ENCODE peak calls at places on chromosomes 12 and 14, in eight cellular contexts. One of them, this sample, is unnamed.

GRCh38 chr12:41466300-41466699 is 278.2 kb downstream of the PDZRN4 start:
- DNase-seq in activated naive CD4-positive, alpha-beta T cell treated with anti-CD3 and anti-CD28 coated beads, Interleukin-2, amount 50 U/mL, for 16 hours: no peak
- DNase-seq in GM12865: no peak
- DNase-seq in central memory CD8-positive, alpha-beta T cell: no peak
- DNase-seq in CD4-positive, alpha-beta T cell: no peak
- DNase-seq in C1 segment of cervical spinal cord: no peak
- DNase-seq in GM10248: no peak
- DNase-seq in activated CD4-positive, alpha-beta T cell treated with anti-CD3 and anti-CD28 coated beads for 24 hours: no peak
- DNase-seq in this sample: no peak

GRCh38 chr12:113726254-113726819 is 239.8 kb downstream of the RBM19 start:
- DNase-seq in C1 segment of cervical spinal cord: no peak
- DNase-seq in central memory CD8-positive, alpha-beta T cell: no peak
- DNase-seq in GM10248: no peak
- DNase-seq in GM12865: no peak
- DNase-seq in activated CD4-positive, alpha-beta T cell treated with anti-CD3 and anti-CD28 coated beads for 24 hours: no peak
- DNase-seq in CD4-positive, alpha-beta T cell: no peak
- DNase-seq in activated naive CD4-positive, alpha-beta T cell treated with anti-CD3 and anti-CD28 coated beads, Interleukin-2, amount 50 U/mL, for 16 hours: no peak
- DNase-seq in this sample: no peak

GRCh38 chr12:109695961-109696461 is 17.6 kb upstream of the FAM222A start:
- DNase-seq in activated CD4-positive, alpha-beta T cell treated with anti-CD3 and anti-CD28 coated beads for 24 hours: no peak
- DNase-seq in C1 segment of cervical spinal cord: no peak
- DNase-seq in CD4-positive, alpha-beta T cell: no peak
- DNase-seq in activated naive CD4-positive, alpha-beta T cell treated with anti-CD3 and anti-CD28 coated beads, Interleukin-2, amount 50 U/mL, for 16 hours: no peak
- DNase-seq in central memory CD8-positive, alpha-beta T cell: no peak
- DNase-seq in GM12865: no peak
- DNase-seq in GM10248: no peak
- DNase-seq in this sample: no peak

GRCh38 chr14:102342238-102342637 is 20.5 kb downstream of the CINP start:
- DNase-seq in GM10248: no peak
- DNase-seq in activated CD4-positive, alpha-beta T cell treated with anti-CD3 and anti-CD28 coated beads for 24 hours: no peak
- DNase-seq in GM12865: no peak
- DNase-seq in activated naive CD4-positive, alpha-beta T cell treated with anti-CD3 and anti-CD28 coated beads, Interleukin-2, amount 50 U/mL, for 16 hours: no peak
- DNase-seq in C1 segment of cervical spinal cord: no peak
- DNase-seq in central memory CD8-positive, alpha-beta T cell: no peak
- DNase-seq in CD4-positive, alpha-beta T cell: no peak
- DNase-seq in this sample: no peak

GRCh38 chr12:11067514-11067913 is 5.4 kb upstream of the TAS2R46 start:
- DNase-seq in GM12865: no peak
- DNase-seq in central memory CD8-positive, alpha-beta T cell: no peak
- DNase-seq in GM10248: no peak
- DNase-seq in activated naive CD4-positive, alpha-beta T cell treated with anti-CD3 and anti-CD28 coated beads, Interleukin-2, amount 50 U/mL, for 16 hours: no peak
- DNase-seq in activated CD4-positive, alpha-beta T cell treated with anti-CD3 and anti-CD28 coated beads for 24 hours: no peak
- DNase-seq in CD4-positive, alpha-beta T cell: no peak
- DNase-seq in C1 segment of cervical spinal cord: no peak
- DNase-seq in this sample: no peak

GRCh38 chr12:64099430-64099829 is 122.7 kb downstream of the KICS2 start:
- DNase-seq in GM10248: no peak
- DNase-seq in C1 segment of cervical spinal cord: no peak
- DNase-seq in activated naive CD4-positive, alpha-beta T cell treated with anti-CD3 and anti-CD28 coated beads, Interleukin-2, amount 50 U/mL, for 16 hours: no peak
- DNase-seq in CD4-positive, alpha-beta T cell: no peak
- DNase-seq in GM12865: no peak
- DNase-seq in activated CD4-positive, alpha-beta T cell treated with anti-CD3 and anti-CD28 coated beads for 24 hours: no peak
- DNase-seq in central memory CD8-positive, alpha-beta T cell: no peak
- DNase-seq in this sample: no peak

GRCh38 chr12:121114019-121114639 is 18.5 kb upstream of the P2RX7 start:
- DNase-seq in GM12865: no peak
- DNase-seq in central memory CD8-positive, alpha-beta T cell: no peak
- DNase-seq in CD4-positive, alpha-beta T cell: no peak
- DNase-seq in activated CD4-positive, alpha-beta T cell treated with anti-CD3 and anti-CD28 coated beads for 24 hours: no peak
- DNase-seq in activated naive CD4-positive, alpha-beta T cell treated with anti-CD3 and anti-CD28 coated beads, Interleukin-2, amount 50 U/mL, for 16 hours: no peak
- DNase-seq in GM10248: no peak
- DNase-seq in C1 segment of cervical spinal cord: no peak
- DNase-seq in this sample: no peak

GRCh38 chr12:9906888-9907287 is 25.3 kb downstream of the CLEC2A start:
- DNase-seq in GM12865: no peak
- DNase-seq in GM10248: no peak
- DNase-seq in activated naive CD4-positive, alpha-beta T cell treated with anti-CD3 and anti-CD28 coated beads, Interleukin-2, amount 50 U/mL, for 16 hours: peak
- DNase-seq in C1 segment of cervical spinal cord: no peak
- DNase-seq in CD4-positive, alpha-beta T cell: no peak
- DNase-seq in activated CD4-positive, alpha-beta T cell treated with anti-CD3 and anti-CD28 coated beads for 24 hours: no peak
- DNase-seq in central memory CD8-positive, alpha-beta T cell: peak
- DNase-seq in this sample: no peak

GRCh38 chr14:56989359-56989758 is 179.1 kb upstream of the OTX2 start:
- DNase-seq in GM12865: no peak
- DNase-seq in activated naive CD4-positive, alpha-beta T cell treated with anti-CD3 and anti-CD28 coated beads, Interleukin-2, amount 50 U/mL, for 16 hours: no peak
- DNase-seq in GM10248: no peak
- DNase-seq in CD4-positive, alpha-beta T cell: no peak
- DNase-seq in central memory CD8-positive, alpha-beta T cell: no peak
- DNase-seq in activated CD4-positive, alpha-beta T cell treated with anti-CD3 and anti-CD28 coated beads for 24 hours: no peak
- DNase-seq in C1 segment of cervical spinal cord: no peak
- DNase-seq in this sample: no peak

GRCh38 chr14:72142328-72142727 is 210.1 kb downstream of the RGS6 start:
- DNase-seq in GM12865: no peak
- DNase-seq in C1 segment of cervical spinal cord: no peak
- DNase-seq in CD4-positive, alpha-beta T cell: no peak
- DNase-seq in activated naive CD4-positive, alpha-beta T cell treated with anti-CD3 and anti-CD28 coated beads, Interleukin-2, amount 50 U/mL, for 16 hours: no peak
- DNase-seq in activated CD4-positive, alpha-beta T cell treated with anti-CD3 and anti-CD28 coated beads for 24 hours: no peak
- DNase-seq in central memory CD8-positive, alpha-beta T cell: no peak
- DNase-seq in GM10248: no peak
- DNase-seq in this sample: no peak

GRCh38 chr14:92927396-92928257 is 4.7 kb downstream of the CHGA start:
- DNase-seq in GM12865: no peak
- DNase-seq in activated naive CD4-positive, alpha-beta T cell treated with anti-CD3 and anti-CD28 coated beads, Interleukin-2, amount 50 U/mL, for 16 hours: no peak
- DNase-seq in CD4-positive, alpha-beta T cell: no peak
- DNase-seq in GM10248: no peak
- DNase-seq in activated CD4-positive, alpha-beta T cell treated with anti-CD3 and anti-CD28 coated beads for 24 hours: no peak
- DNase-seq in central memory CD8-positive, alpha-beta T cell: no peak
- DNase-seq in C1 segment of cervical spinal cord: no peak
- DNase-seq in this sample: no peak

GRCh38 chr12:54429014-54429471 is 10.0 kb upstream of the ITGA5 start:
- DNase-seq in central memory CD8-positive, alpha-beta T cell: no peak
- DNase-seq in GM12865: no peak
- DNase-seq in C1 segment of cervical spinal cord: no peak
- DNase-seq in activated naive CD4-positive, alpha-beta T cell treated with anti-CD3 and anti-CD28 coated beads, Interleukin-2, amount 50 U/mL, for 16 hours: no peak
- DNase-seq in CD4-positive, alpha-beta T cell: no peak
- DNase-seq in GM10248: no peak
- DNase-seq in activated CD4-positive, alpha-beta T cell treated with anti-CD3 and anti-CD28 coated beads for 24 hours: no peak
- DNase-seq in this sample: no peak

GRCh38 chr14:62501021-62501750 is 544.1 kb downstream of the KCNH5 start:
- DNase-seq in GM10248: no peak
- DNase-seq in C1 segment of cervical spinal cord: no peak
- DNase-seq in CD4-positive, alpha-beta T cell: no peak
- DNase-seq in GM12865: no peak
- DNase-seq in activated naive CD4-positive, alpha-beta T cell treated with anti-CD3 and anti-CD28 coated beads, Interleukin-2, amount 50 U/mL, for 16 hours: no peak
- DNase-seq in activated CD4-positive, alpha-beta T cell treated with anti-CD3 and anti-CD28 coated beads for 24 hours: no peak
- DNase-seq in central memory CD8-positive, alpha-beta T cell: no peak
- DNase-seq in this sample: no peak

GRCh38 chr12:40565029-40565633 is 127.1 kb upstream of the CNTN1 start:
- DNase-seq in GM10248: no peak
- DNase-seq in activated CD4-positive, alpha-beta T cell treated with anti-CD3 and anti-CD28 coated beads for 24 hours: no peak
- DNase-seq in C1 segment of cervical spinal cord: no peak
- DNase-seq in central memory CD8-positive, alpha-beta T cell: no peak
- DNase-seq in CD4-positive, alpha-beta T cell: no peak
- DNase-seq in GM12865: no peak
- DNase-seq in activated naive CD4-positive, alpha-beta T cell treated with anti-CD3 and anti-CD28 coated beads, Interleukin-2, amount 50 U/mL, for 16 hours: no peak
- DNase-seq in this sample: no peak

GRCh38 chr12:7346571-7347225 is 42.8 kb downstream of the ACSM4 start:
- DNase-seq in activated CD4-positive, alpha-beta T cell treated with anti-CD3 and anti-CD28 coated beads for 24 hours: no peak
- DNase-seq in CD4-positive, alpha-beta T cell: no peak
- DNase-seq in C1 segment of cervical spinal cord: no peak
- DNase-seq in activated naive CD4-positive, alpha-beta T cell treated with anti-CD3 and anti-CD28 coated beads, Interleukin-2, amount 50 U/mL, for 16 hours: no peak
- DNase-seq in central memory CD8-positive, alpha-beta T cell: no peak
- DNase-seq in GM10248: no peak
- DNase-seq in GM12865: no peak
- DNase-seq in this sample: no peak

GRCh38 chr14:31936100-31936499 is 141.0 kb upstream of the ARHGAP5 start:
- DNase-seq in central memory CD8-positive, alpha-beta T cell: no peak
- DNase-seq in GM10248: no peak
- DNase-seq in CD4-positive, alpha-beta T cell: no peak
- DNase-seq in GM12865: no peak
- DNase-seq in activated CD4-positive, alpha-beta T cell treated with anti-CD3 and anti-CD28 coated beads for 24 hours: no peak
- DNase-seq in C1 segment of cervical spinal cord: no peak
- DNase-seq in activated naive CD4-positive, alpha-beta T cell treated with anti-CD3 and anti-CD28 coated beads, Interleukin-2, amount 50 U/mL, for 16 hours: no peak
- DNase-seq in this sample: no peak